ENCODE peak calls at places on chromosomes 7 and 10, in five cellular contexts. T is IMR-90, Q is AG04450, B is tibial artery, W is brain microvascular endothelial cell. U is an unnamed sample.

GRCh38 chr10:25082276-25083204 is 66.1 kb downstream of the THNSL1 start:
- DNase-seq in T (no peak), Q (no peak), B (no peak), W (no peak), U (no peak)

GRCh38 chr7:87038993-87039716 is 20.3 kb downstream of the ELAPOR2 start:
- DNase-seq in T (no peak), Q (no peak), B (no peak), W (no peak), U (no peak)

GRCh38 chr10:23404461-23404980 is 34.4 kb upstream of the OTUD1 start:
- DNase-seq in T (peak; percentile 28), Q (no peak), B (no peak), W (no peak), U (peak; percentile 14)

GRCh38 chr10:13627459-13628310 is 40.9 kb downstream of the PRPF18 start:
- DNase-seq in T (no peak), Q (no peak), B (no peak), W (no peak), U (no peak)

GRCh38 chr10:129959544-129960492 is 4.3 kb downstream of the EBF3 start:
- DNase-seq in T (no peak), Q (no peak), B (peak; percentile 62), W (no peak), U (no peak)

GRCh38 chr7:151940048-151940845 is 16.0 kb upstream of the GALNTL5 start:
- DNase-seq in T (peak; percentile 62), Q (no peak), B (no peak), W (peak; percentile 68), U (peak; percentile 40)

GRCh38 chr7:78530351-78530750 is 731.8 kb downstream of the PHTF2 start:
- DNase-seq in T (peak; percentile 83), Q (peak; percentile 15), B (no peak), W (peak; percentile 65), U (peak; percentile 37)

GRCh38 chr10:129531195-129531968 is 64.3 kb downstream of the MGMT start:
- DNase-seq in T (peak; percentile 56), Q (peak; percentile 8), B (no peak), W (peak; percentile 27), U (peak; percentile 23)

GRCh38 chr7:101950450-101951119 is 133.2 kb downstream of the CUX1 start:
- DNase-seq in T (peak; percentile 78), Q (peak; percentile 42), B (no peak), W (peak; percentile 49), U (no peak)

GRCh38 chr7:69932034-69932628 is 333.9 kb downstream of the AUTS2 start:
- DNase-seq in T (peak; percentile 4), Q (peak; percentile 1), B (no peak), W (peak; percentile 14), U (peak; percentile 14)

GRCh38 chr7:149882264-149883048 is 8.7 kb downstream of the ATP6V0E2 start:
- DNase-seq in T (no peak), Q (no peak), B (no peak), W (no peak), U (no peak)

GRCh38 chr10:109956454-109957091 is 33.3 kb upstream of the XPNPEP1 start:
- DNase-seq in T (peak; percentile 52), Q (no peak), B (no peak), W (peak; percentile 42), U (no peak)

GRCh38 chr10:50653142-50653541 is 29.4 kb upstream of the SGMS1 start:
- DNase-seq in T (peak; percentile 47), Q (no peak), B (no peak), W (no peak), U (no peak)

GRCh38 chr10:98673156-98673765 is 226.5 kb upstream of the HPS1 start:
- DNase-seq in T (no peak), Q (no peak), B (no peak), W (no peak), U (no peak)

GRCh38 chr7:131502810-131503545 is 53.5 kb downstream of the PODXL start:
- DNase-seq in T (peak; percentile 49), Q (no peak), B (no peak), W (peak; percentile 55), U (no peak)

GRCh38 chr7:106582365-106582764 is 78.6 kb downstream of the CCDC71L start:
- DNase-seq in T (no peak), Q (no peak), B (no peak), W (no peak), U (no peak)

GRCh38 chr10:124152781-124153600 is 59.6 kb upstream of the CHST15 start:
- DNase-seq in T (peak; percentile 63), Q (peak; percentile 51), B (peak; percentile 78), W (peak; percentile 86), U (peak; percentile 36)

GRCh38 chr10:27344568-27345454 is 104.2 kb upstream of the ACBD5 start:
- DNase-seq in T (no peak), Q (no peak), B (no peak), W (no peak), U (no peak)

GRCh38 chr7:26619348-26619747 is 245.0 kb downstream of the SKAP2 start:
- DNase-seq in T (no peak), Q (no peak), B (no peak), W (no peak), U (no peak)

GRCh38 chr10:73065441-73065840 is 31.2 kb downstream of the P4HA1 start:
- DNase-seq in T (no peak), Q (no peak), B (no peak), W (no peak), U (no peak)

GRCh38 chr7:22001345-22002004 is 55.8 kb upstream of the CDCA7L start:
- DNase-seq in T (peak; percentile 80), Q (peak; percentile 16), B (no peak), W (peak; percentile 67), U (peak; percentile 53)

GRCh38 chr10:44347609-44348400 is 37.1 kb downstream of the CXCL12 start:
- DNase-seq in T (no peak), Q (no peak), B (no peak), W (no peak), U (no peak)
- TF ChIP-seq CTCF in T (no peak), Q (no peak), B (no peak), W (no peak), U (no peak)

GRCh38 chr7:128406986-128407589 is 2.7 kb downstream of the IMPDH1 start:
- DNase-seq in T (no peak), Q (no peak), B (no peak), W (no peak), U (no peak)

GRCh38 chr7:128405345-128406146 is 4.2 kb downstream of the IMPDH1 start:
- DNase-seq in T (peak; percentile 8), Q (no peak), B (no peak), W (no peak), U (no peak)

GRCh38 chr7:128404826-128405344 is 4.9 kb downstream of the IMPDH1 start:
- DNase-seq in T (peak; percentile 5), Q (no peak), B (no peak), W (no peak), U (no peak)

GRCh38 chr7:128407751-128408708 is 1.8 kb downstream of the IMPDH1 start:
- DNase-seq in T (no peak), Q (no peak), B (no peak), W (no peak), U (no peak)

DNA sequence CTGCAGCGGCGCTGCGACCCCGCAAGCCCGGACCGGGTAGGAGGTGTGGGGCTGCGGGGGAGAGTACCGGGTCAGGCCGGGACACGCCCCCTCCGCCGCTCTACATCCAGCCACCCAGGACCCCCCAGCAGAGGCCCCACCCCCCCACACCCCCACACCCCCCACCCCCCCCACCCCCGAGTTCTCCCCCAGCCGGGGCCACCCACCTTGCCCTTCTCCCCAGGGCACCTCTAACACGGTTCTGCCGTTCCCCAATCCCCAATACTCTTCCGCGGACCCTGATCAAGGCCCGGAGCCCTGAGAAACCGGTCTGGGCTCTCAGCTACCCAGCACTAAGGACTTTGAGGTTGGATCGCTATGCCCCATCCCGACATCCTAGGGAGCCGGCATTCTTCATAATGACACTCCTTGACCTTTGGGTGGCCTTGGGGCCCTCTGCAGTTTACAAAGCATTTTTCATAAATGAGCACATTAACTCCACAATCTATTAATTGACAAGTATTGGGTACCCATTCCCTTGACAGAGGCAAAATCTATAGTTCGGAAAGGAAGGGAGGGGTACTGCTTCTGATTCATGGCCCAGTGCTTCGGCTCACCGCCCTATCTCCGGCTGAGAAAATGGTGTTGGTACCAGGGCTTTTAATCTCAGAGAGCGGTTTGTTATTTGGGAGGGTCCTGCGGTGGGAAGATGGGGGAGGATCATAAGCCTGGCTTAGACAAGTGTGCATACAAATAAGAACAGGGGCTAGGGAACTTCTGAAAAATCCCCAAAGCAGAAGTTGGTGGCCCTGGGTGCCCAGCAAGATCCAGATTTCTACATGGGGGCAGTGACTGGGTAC is 3.4 kb downstream of the IMPDH1 start:
- DNase-seq in T (no peak), Q (no peak), B (no peak), W (no peak), U (no peak)
- H3K4me3 ChIP-seq in T (peak overlapping the region; percentile 45), Q (peak overlapping the region; percentile 41), B (peak overlapping the region; percentile 78), W (peak overlapping the region; percentile 32), U (peak overlapping the region; percentile 76)

DNA sequence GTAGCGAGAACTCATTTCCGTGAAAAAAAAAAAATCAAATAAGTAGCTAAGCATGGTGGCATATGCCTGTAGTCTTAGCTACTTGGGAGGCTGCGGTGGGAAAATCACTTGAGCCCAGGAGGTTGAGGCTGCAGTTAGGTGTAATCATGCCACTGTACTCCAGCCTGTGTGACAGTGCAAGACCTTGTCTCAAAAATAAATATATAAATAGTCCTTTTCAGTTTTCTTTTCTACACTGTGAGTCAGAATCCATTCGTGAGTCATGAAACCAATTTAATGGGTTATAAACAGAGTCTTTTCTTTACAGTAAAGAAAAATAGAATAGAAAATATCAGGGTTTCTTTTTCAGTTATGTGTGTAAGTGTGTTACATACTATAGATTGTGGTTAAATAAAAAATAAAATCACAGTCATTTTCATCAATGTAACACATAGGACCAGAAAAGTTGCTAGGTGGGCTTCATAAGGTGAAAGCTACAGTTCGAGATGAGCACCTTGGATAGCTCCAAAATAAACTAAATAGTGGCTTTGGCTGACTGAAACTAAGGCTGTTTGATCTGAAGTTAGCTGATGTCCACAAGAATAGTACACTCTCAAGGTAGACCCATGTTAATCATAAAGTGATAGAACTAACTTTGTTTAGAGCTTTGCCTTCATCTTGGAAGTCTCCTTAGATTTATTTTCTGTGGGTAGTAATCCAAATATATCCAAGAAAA is 781.1 kb downstream of the GATA3 start:
- DNase-seq in T (no peak), Q (no peak), B (no peak), W (no peak), U (no peak)
- TF ChIP-seq CTCF in T (no peak), Q (no peak), B (no peak), W (no peak), U (no peak)

GRCh38 chr10:123135415-123136141 is at the start of gene HMX3:
- DNase-seq in T (peak; percentile 23), Q (no peak), B (no peak), W (no peak), U (no peak)

GRCh38 chr10:123134915-123135414 is 805 bp upstream of the HMX3 start:
- DNase-seq in T (no peak), Q (no peak), B (no peak), W (no peak), U (no peak)

GRCh38 chr10:123134058-123134914 is 1.5 kb upstream of the HMX3 start:
- DNase-seq in T (no peak), Q (no peak), B (no peak), W (no peak), U (no peak)

GRCh38 chr10:123136806-123137642 is 1.3 kb downstream of the HMX3 start:
- DNase-seq in T (no peak), Q (no peak), B (no peak), W (no peak), U (no peak)

DNA sequence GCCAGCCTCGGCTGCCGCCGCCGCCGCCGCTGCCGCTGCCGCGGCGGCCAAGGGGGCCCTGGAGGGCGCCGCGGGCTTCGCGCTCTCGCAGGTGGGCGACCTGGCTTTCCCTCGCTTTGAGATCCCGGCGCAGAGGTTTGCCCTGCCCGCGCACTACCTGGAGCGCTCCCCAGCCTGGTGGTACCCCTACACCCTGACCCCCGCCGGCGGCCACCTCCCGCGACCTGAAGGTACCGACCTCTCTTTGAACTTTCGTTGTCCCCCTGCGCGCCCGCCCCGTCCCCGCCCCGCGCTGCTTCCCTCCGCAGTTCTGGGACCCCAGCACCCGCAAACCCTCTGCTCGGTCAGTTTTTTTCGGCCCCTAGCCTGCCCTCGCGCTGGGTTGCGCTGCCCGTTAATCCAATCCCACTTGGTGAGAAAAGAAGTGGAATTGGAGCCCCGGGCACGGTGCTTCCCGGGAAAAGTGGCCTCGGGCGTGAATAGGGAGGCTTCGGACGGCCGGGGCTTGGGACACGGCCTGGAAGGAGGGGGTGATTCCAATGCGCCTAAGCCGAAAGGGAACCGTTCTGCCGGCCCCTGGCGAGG is 543 bp downstream of the HMX3 start:
- DNase-seq in T (no peak), Q (no peak), B (no peak), W (no peak), U (no peak)
- H3K4me3 ChIP-seq in T (no peak overlapping the region), Q (no peak overlapping the region), B (peak overlapping the region; percentile 36), W (no peak overlapping the region), U (no peak overlapping the region)

U was measured in AG04449.